ENCODE peak calls at places on chromosome 4, in eight cellular contexts. One of them, this sample, is unnamed.

GRCh38 chr4:30770049-30770549 is 49.9 kb downstream of the PCDH7 start:
- DNase-seq in RWPE1: peak
- DNase-seq in heart left ventricle: no peak
- DNase-seq in nephron progenitor cell: no peak
- DNase-seq in SK-N-SH: no peak
- DNase-seq in MCF 10A: peak
- DNase-seq in tibial nerve: no peak
- DNase-seq in AG09319: no peak
- DNase-seq in this sample: peak

GRCh38 chr4:15451866-15452765 is 17.6 kb upstream of the CC2D2A start:
- DNase-seq in nephron progenitor cell: no peak
- DNase-seq in heart left ventricle: no peak
- DNase-seq in SK-N-SH: no peak
- DNase-seq in RWPE1: peak
- DNase-seq in MCF 10A: peak
- DNase-seq in AG09319: peak
- DNase-seq in tibial nerve: peak
- DNase-seq in this sample: peak

GRCh38 chr4:13102344-13102743 is 381.8 kb downstream of the RAB28 start:
- DNase-seq in MCF 10A: peak
- DNase-seq in AG09319: no peak
- DNase-seq in heart left ventricle: no peak
- DNase-seq in tibial nerve: no peak
- DNase-seq in nephron progenitor cell: no peak
- DNase-seq in SK-N-SH: no peak
- DNase-seq in RWPE1: no peak
- DNase-seq in this sample: no peak

GRCh38 chr4:183863155-183863825 is 41.8 kb upstream of the STOX2 start:
- DNase-seq in MCF 10A: no peak
- DNase-seq in heart left ventricle: no peak
- DNase-seq in SK-N-SH: no peak
- DNase-seq in RWPE1: no peak
- DNase-seq in AG09319: no peak
- DNase-seq in tibial nerve: no peak
- DNase-seq in nephron progenitor cell: no peak
- DNase-seq in this sample: no peak

GRCh38 chr4:17688011-17688441 is 73.6 kb downstream of the MED28 start:
- DNase-seq in AG09319: no peak
- DNase-seq in heart left ventricle: no peak
- DNase-seq in tibial nerve: no peak
- DNase-seq in RWPE1: no peak
- DNase-seq in MCF 10A: no peak
- DNase-seq in SK-N-SH: no peak
- DNase-seq in nephron progenitor cell: no peak
- DNase-seq in this sample: no peak

GRCh38 chr4:110475881-110476818 is at the start of gene ENPEP:
- DNase-seq in tibial nerve: peak
- DNase-seq in RWPE1: no peak
- DNase-seq in SK-N-SH: peak
- DNase-seq in MCF 10A: no peak
- DNase-seq in nephron progenitor cell: peak
- DNase-seq in heart left ventricle: peak
- DNase-seq in AG09319: peak
- DNase-seq in this sample: no peak

GRCh38 chr4:34181891-34182290 is 2062.4 kb downstream of the ARAP2 start:
- DNase-seq in tibial nerve: no peak
- DNase-seq in AG09319: no peak
- DNase-seq in RWPE1: no peak
- DNase-seq in MCF 10A: peak
- DNase-seq in heart left ventricle: no peak
- DNase-seq in nephron progenitor cell: no peak
- DNase-seq in SK-N-SH: no peak
- DNase-seq in this sample: no peak

GRCh38 chr4:145797278-145797677 is 117.3 kb downstream of the C4orf51 start:
- DNase-seq in MCF 10A: no peak
- DNase-seq in heart left ventricle: no peak
- DNase-seq in AG09319: no peak
- DNase-seq in tibial nerve: no peak
- DNase-seq in RWPE1: no peak
- DNase-seq in nephron progenitor cell: no peak
- DNase-seq in SK-N-SH: no peak
- DNase-seq in this sample: no peak

GRCh38 chr4:88619973-88620372 is 27.7 kb downstream of the HERC3 start:
- DNase-seq in RWPE1: no peak
- DNase-seq in SK-N-SH: no peak
- DNase-seq in nephron progenitor cell: no peak
- DNase-seq in heart left ventricle: no peak
- DNase-seq in tibial nerve: no peak
- DNase-seq in MCF 10A: no peak
- DNase-seq in AG09319: no peak
- DNase-seq in this sample: no peak

GRCh38 chr4:108417923-108418322 is 202.5 kb upstream of the RPL34 start:
- DNase-seq in MCF 10A: no peak
- DNase-seq in tibial nerve: no peak
- DNase-seq in RWPE1: no peak
- DNase-seq in AG09319: no peak
- DNase-seq in SK-N-SH: no peak
- DNase-seq in heart left ventricle: no peak
- DNase-seq in nephron progenitor cell: no peak
- DNase-seq in this sample: no peak

DNA sequence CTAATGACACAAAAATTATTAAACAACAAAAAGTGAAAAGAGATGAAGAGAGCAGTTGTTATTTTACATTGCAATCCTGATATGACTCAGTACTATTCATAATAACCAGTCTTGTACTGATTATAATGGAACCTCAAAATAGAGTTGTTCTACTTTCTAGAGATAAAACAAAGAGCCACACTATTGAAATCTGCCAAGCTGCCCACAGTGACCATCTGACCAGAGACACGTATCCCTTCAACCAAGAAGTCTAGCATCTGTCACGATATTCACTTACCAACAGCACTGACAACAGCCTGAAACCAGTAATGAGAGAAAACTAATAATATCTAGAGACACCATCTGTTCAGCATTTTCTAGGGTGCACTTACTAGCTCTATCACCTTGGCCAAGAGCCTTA is 466.7 kb downstream of the NKX6-1 start:
- DNase-seq in AG09319: no peak
- DNase-seq in RWPE1: no peak
- DNase-seq in SK-N-SH: no peak
- DNase-seq in heart left ventricle: no peak
- DNase-seq in nephron progenitor cell: no peak
- DNase-seq in tibial nerve: no peak
- DNase-seq in MCF 10A: no peak
- DNase-seq in this sample: no peak
- TF ChIP-seq CTCF in AG09319: no peak
- TF ChIP-seq CTCF in RWPE1: no peak
- TF ChIP-seq CTCF in SK-N-SH: no peak
- TF ChIP-seq CTCF in heart left ventricle: no peak
- TF ChIP-seq CTCF in nephron progenitor cell: no peak
- TF ChIP-seq CTCF in tibial nerve: no peak
- TF ChIP-seq CTCF in MCF 10A: no peak
- TF ChIP-seq CTCF in this sample: no peak

DNA sequence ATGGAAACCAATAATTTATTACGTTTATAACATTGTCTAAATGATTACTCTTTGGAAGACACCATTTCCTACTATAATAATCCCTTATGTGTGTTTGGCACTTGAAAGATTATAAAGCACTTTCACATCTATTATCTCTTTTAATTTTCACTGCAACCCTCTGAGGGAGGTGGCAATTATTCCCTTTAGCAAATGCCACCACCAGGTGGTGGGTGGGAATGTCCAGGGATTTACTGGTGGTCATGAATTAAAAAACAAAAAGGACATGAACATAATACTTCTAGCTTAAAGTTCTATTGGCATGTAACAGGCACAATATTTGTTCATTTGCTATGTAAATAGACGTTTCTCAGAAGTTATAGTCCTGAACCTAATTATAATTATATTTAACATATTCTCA is 1.2 kb upstream of the MGARP start:
- DNase-seq in heart left ventricle: no peak
- DNase-seq in MCF 10A: peak
- DNase-seq in RWPE1: peak
- DNase-seq in nephron progenitor cell: no peak
- DNase-seq in SK-N-SH: no peak
- DNase-seq in AG09319: no peak
- DNase-seq in tibial nerve: no peak
- DNase-seq in this sample: no peak
- TF ChIP-seq CTCF in heart left ventricle: no peak
- TF ChIP-seq CTCF in MCF 10A: peak
- TF ChIP-seq CTCF in RWPE1: peak
- TF ChIP-seq CTCF in nephron progenitor cell: peak
- TF ChIP-seq CTCF in SK-N-SH: peak
- TF ChIP-seq CTCF in AG09319: no peak
- TF ChIP-seq CTCF in tibial nerve: no peak
- TF ChIP-seq CTCF in this sample: peak

GRCh38 chr4:7929530-7929951 is 10.1 kb downstream of the AFAP1 start:
- DNase-seq in RWPE1: peak
- DNase-seq in SK-N-SH: peak
- DNase-seq in AG09319: no peak
- DNase-seq in heart left ventricle: no peak
- DNase-seq in nephron progenitor cell: no peak
- DNase-seq in MCF 10A: peak
- DNase-seq in tibial nerve: no peak
- DNase-seq in this sample: peak

GRCh38 chr4:7926822-7927221 is 12.8 kb downstream of the AFAP1 start:
- DNase-seq in SK-N-SH: no peak
- DNase-seq in MCF 10A: no peak
- DNase-seq in nephron progenitor cell: no peak
- DNase-seq in tibial nerve: no peak
- DNase-seq in AG09319: no peak
- DNase-seq in RWPE1: no peak
- DNase-seq in heart left ventricle: no peak
- DNase-seq in this sample: no peak

GRCh38 chr4:7932333-7932732 is 7.3 kb downstream of the AFAP1 start:
- DNase-seq in nephron progenitor cell: no peak
- DNase-seq in RWPE1: no peak
- DNase-seq in SK-N-SH: no peak
- DNase-seq in heart left ventricle: no peak
- DNase-seq in tibial nerve: no peak
- DNase-seq in MCF 10A: no peak
- DNase-seq in AG09319: no peak
- DNase-seq in this sample: no peak

GRCh38 chr4:7924570-7924969 is 15.1 kb downstream of the AFAP1 start:
- DNase-seq in AG09319: no peak
- DNase-seq in heart left ventricle: no peak
- DNase-seq in RWPE1: no peak
- DNase-seq in SK-N-SH: no peak
- DNase-seq in tibial nerve: no peak
- DNase-seq in nephron progenitor cell: no peak
- DNase-seq in MCF 10A: no peak
- DNase-seq in this sample: no peak

DNA sequence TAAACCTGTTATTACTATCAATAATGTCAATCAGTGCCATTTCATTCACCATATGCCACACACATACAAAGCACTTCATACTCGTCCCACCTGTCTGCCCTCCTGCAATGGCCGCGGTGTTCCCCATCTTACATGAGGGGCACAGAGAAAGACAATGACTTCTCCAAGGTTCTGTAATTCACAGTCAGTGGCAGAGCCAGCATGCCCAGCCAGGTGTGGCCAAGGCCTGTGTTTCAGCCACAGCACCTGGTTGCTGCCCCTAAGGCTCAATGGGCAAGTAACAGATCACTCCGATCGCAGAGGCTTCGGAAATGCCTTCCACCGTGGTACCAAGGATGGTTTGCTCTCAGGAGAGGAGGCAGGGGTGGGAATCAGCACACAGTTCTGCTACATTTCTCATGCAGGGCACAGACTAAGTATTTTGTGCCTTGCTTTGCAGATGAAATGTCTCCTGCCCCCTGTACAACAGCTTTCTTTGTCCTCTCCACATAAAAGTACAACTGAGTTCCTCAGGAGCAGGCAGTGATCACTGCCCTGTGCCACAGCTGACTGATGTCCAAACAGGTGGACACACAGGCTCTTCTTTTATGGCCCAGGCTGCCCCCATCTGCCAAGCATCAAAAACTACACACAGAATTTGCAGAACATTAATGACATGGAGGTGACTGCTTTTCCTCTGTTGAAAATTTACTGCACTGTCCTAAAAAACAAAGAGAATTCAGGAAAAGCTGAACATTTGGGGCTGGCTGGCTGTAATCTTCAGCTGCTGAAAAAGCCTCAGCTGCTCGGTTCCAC is 10.8 kb downstream of the AFAP1 start:
- DNase-seq in AG09319: no peak
- DNase-seq in nephron progenitor cell: no peak
- DNase-seq in heart left ventricle: no peak
- DNase-seq in tibial nerve: no peak
- DNase-seq in RWPE1: no peak
- DNase-seq in SK-N-SH: peak
- DNase-seq in MCF 10A: peak
- DNase-seq in this sample: no peak
- TF ChIP-seq CTCF in AG09319: peak
- TF ChIP-seq CTCF in nephron progenitor cell: no peak
- TF ChIP-seq CTCF in heart left ventricle: no peak
- TF ChIP-seq CTCF in tibial nerve: no peak
- TF ChIP-seq CTCF in RWPE1: no peak
- TF ChIP-seq CTCF in SK-N-SH: peak
- TF ChIP-seq CTCF in MCF 10A: peak
- TF ChIP-seq CTCF in this sample: peak

GRCh38 chr4:38904090-38904666 is 36.6 kb downstream of the FAM114A1 start:
- DNase-seq in RWPE1: no peak
- DNase-seq in SK-N-SH: no peak
- DNase-seq in nephron progenitor cell: no peak
- DNase-seq in AG09319: no peak
- DNase-seq in tibial nerve: no peak
- DNase-seq in MCF 10A: no peak
- DNase-seq in heart left ventricle: no peak
- DNase-seq in this sample: no peak

GRCh38 chr4:38902221-38902620 is 34.6 kb downstream of the FAM114A1 start:
- DNase-seq in MCF 10A: no peak
- DNase-seq in heart left ventricle: no peak
- DNase-seq in tibial nerve: no peak
- DNase-seq in SK-N-SH: no peak
- DNase-seq in AG09319: no peak
- DNase-seq in nephron progenitor cell: no peak
- DNase-seq in RWPE1: no peak
- DNase-seq in this sample: no peak

GRCh38 chr4:38905657-38906398 is 38.2 kb downstream of the FAM114A1 start:
- DNase-seq in RWPE1: no peak
- DNase-seq in SK-N-SH: peak
- DNase-seq in tibial nerve: no peak
- DNase-seq in MCF 10A: no peak
- DNase-seq in heart left ventricle: no peak
- DNase-seq in nephron progenitor cell: no peak
- DNase-seq in AG09319: no peak
- DNase-seq in this sample: no peak

GRCh38 chr4:38898245-38898644 is 30.6 kb downstream of the FAM114A1 start:
- DNase-seq in AG09319: no peak
- DNase-seq in tibial nerve: no peak
- DNase-seq in SK-N-SH: no peak
- DNase-seq in nephron progenitor cell: no peak
- DNase-seq in RWPE1: no peak
- DNase-seq in MCF 10A: no peak
- DNase-seq in heart left ventricle: no peak
- DNase-seq in this sample: no peak

DNA sequence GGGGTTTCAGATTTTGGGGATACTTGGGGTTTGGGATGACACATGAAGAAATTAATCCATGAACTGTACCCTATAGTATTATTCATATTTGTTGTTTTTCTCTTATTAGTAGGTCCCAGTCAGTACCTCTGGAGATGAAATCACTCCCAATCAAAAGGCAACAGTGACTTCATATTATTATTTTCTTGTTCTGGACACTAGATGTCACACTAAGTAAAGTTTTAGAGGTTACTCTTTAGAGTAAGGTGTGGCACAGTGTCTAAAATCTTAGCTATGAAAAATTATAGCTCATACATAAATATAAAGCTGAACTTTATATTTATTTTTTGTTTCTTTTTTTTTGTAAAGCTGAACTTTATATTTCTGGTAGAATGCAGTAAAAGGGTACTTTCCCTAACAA is 35.1 kb downstream of the FAM114A1 start:
- DNase-seq in tibial nerve: no peak
- DNase-seq in RWPE1: peak
- DNase-seq in AG09319: no peak
- DNase-seq in nephron progenitor cell: no peak
- DNase-seq in MCF 10A: peak
- DNase-seq in SK-N-SH: peak
- DNase-seq in heart left ventricle: no peak
- DNase-seq in this sample: no peak
- TF ChIP-seq CTCF in tibial nerve: peak
- TF ChIP-seq CTCF in RWPE1: no peak
- TF ChIP-seq CTCF in AG09319: peak
- TF ChIP-seq CTCF in nephron progenitor cell: peak
- TF ChIP-seq CTCF in MCF 10A: peak
- TF ChIP-seq CTCF in SK-N-SH: peak
- TF ChIP-seq CTCF in heart left ventricle: peak
- TF ChIP-seq CTCF in this sample: peak